ENCODE peak calls at places on chromosomes 16 and 17, in ten cellular contexts. Q is ovary; S is CD4-positive, alpha-beta T cell; A is AG10803; K is left lung; P is endodermal cell; H is GM23338; E is cardiac fibroblast; C is heart right ventricle; N is cardiac muscle cell. Z is an unnamed sample.

GRCh38 chr17:10048951-10049350 is 143.9 kb upstream of the RCVRN start:
- DNase-seq in S (no peak), K (no peak), A (no peak), Q (no peak), H (no peak), N (no peak), E (no peak), C (no peak), P (no peak), Z (no peak)

GRCh38 chr17:44901323-44901965 is 2.2 kb upstream of the EFTUD2 start:
- DNase-seq in Q (no peak), N (no peak), S (no peak), A (peak), K (no peak), H (no peak), P (no peak), C (no peak), E (peak), Z (no peak)

GRCh38 chr17:76873856-76874255 is 5.7 kb downstream of the MGAT5B start:
- DNase-seq in P (no peak), Q (no peak), S (no peak), E (no peak), A (peak), C (no peak), H (no peak), N (no peak), K (no peak), Z (no peak)

GRCh38 chr16:53089434-53090270 is 34.9 kb downstream of the CHD9 start:
- DNase-seq in K (no peak), E (peak), N (no peak), Q (no peak), C (no peak), A (peak), H (peak), S (no peak), P (no peak), Z (no peak)

GRCh38 chr17:57962441-57963148 is 7.4 kb upstream of the CUEDC1 start:
- DNase-seq in Q (no peak), E (no peak), H (no peak), A (no peak), C (no peak), P (peak), S (no peak), N (no peak), K (no peak), Z (no peak)

GRCh38 chr17:81961554-81962498 is 839 bp upstream of the NOTUM start:
- DNase-seq in K (no peak), P (peak), E (no peak), C (no peak), S (no peak), A (no peak), N (no peak), Q (no peak), H (peak), Z (no peak)

GRCh38 chr16:76190480-76190879 is 86.7 kb upstream of the CNTNAP4 start:
- DNase-seq in C (no peak), Q (no peak), A (no peak), H (no peak), E (no peak), S (no peak), K (no peak), P (no peak), N (no peak), Z (no peak)

GRCh38 chr17:17971431-17972125 is 622 bp downstream of the TOM1L2 start:
- DNase-seq in N (peak), S (no peak), E (no peak), A (no peak), Q (peak), C (peak), H (no peak), K (peak), P (no peak), Z (peak)

GRCh38 chr16:2226245-2226793 is 2.9 kb downstream of the E4F1 start:
- DNase-seq in S (no peak), A (no peak), N (no peak), P (no peak), K (no peak), C (no peak), E (no peak), Q (no peak), H (no peak), Z (no peak)

GRCh38 chr16:47734987-47735594 is 274.0 kb downstream of the PHKB start:
- DNase-seq in A (no peak), N (no peak), S (no peak), K (no peak), C (no peak), Q (no peak), P (no peak), E (no peak), H (no peak), Z (peak)

DNA sequence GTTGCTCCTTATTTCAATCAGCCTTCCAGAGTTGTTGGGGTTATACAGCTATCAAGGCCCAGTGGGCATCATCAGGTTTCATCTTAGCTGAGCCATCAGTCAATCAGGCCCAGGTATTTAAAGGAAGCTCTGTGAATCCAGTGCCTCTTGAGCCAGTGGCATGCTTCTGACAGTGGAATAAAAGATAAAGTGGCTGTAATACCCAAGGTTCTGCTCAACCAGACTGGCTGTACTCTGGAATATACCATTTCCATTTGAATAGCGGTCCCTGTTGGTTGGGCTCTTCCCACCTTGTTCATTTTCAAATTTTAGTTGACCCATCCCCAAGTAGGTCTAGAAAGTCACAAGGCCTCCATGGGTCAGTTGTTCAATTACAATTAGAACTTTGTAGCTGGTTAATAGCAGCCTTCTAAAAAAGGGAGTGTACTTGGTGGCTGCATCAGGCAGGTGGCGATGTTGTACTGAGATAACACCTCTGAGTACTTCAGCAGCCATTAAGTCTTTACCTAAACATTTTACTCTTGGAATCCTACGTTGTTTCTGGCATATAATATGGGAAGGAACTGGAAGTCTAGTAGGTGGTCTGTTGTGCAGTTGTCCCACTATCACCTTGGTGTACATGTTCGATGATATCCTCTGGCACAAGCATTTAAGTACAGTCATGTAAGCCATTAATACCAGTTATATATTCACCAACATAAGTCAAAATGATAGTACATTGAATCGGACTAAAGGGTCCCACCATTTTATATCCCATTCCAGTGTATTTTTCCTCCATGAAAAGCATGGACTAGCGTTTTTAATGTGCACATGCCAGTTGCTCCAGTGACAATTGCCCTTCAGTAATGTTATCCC is 294.1 kb downstream of the BCAS3 start:
- DNase-seq in H (peak), E (peak), N (peak), P (peak), C (no peak), K (no peak), S (peak), Q (peak), A (peak), Z (peak)
- TF ChIP-seq CTCF in H (peak), E (peak), N (peak), P (peak), C (peak), K (peak), S (peak), Q (peak), A (peak), Z (peak)

GRCh38 chr16:49061315-49061714 is 220.3 kb downstream of the CBLN1 start:
- DNase-seq in H (no peak), S (no peak), Q (no peak), E (no peak), C (peak), K (no peak), P (no peak), A (no peak), N (no peak), Z (no peak)
- TF ChIP-seq CTCF in H (no peak), S (no peak), Q (no peak), E (no peak), C (no peak), K (no peak), P (no peak), A (no peak), N (no peak), Z (no peak)

GRCh38 chr17:29005562-29005887 is 308 bp downstream of the SEZ6 start:
- DNase-seq in P (no peak), H (no peak), S (no peak), Q (no peak), E (no peak), K (no peak), N (no peak), A (no peak), C (no peak), Z (no peak)

GRCh38 chr17:29007456-29008455 is 1.9 kb upstream of the SEZ6 start:
- DNase-seq in E (peak), Q (no peak), P (no peak), A (peak), K (no peak), C (no peak), H (no peak), N (no peak), S (no peak), Z (no peak)

GRCh38 chr17:29004081-29004692 is 1.6 kb downstream of the SEZ6 start:
- DNase-seq in H (peak), C (no peak), N (peak), A (peak), P (peak), K (no peak), Q (no peak), S (no peak), E (peak), Z (no peak)

GRCh38 chr17:29008591-29008990 is 2.8 kb upstream of the SEZ6 start:
- DNase-seq in H (no peak), E (no peak), K (no peak), Q (no peak), P (no peak), N (no peak), A (no peak), C (no peak), S (no peak), Z (no peak)

DNA sequence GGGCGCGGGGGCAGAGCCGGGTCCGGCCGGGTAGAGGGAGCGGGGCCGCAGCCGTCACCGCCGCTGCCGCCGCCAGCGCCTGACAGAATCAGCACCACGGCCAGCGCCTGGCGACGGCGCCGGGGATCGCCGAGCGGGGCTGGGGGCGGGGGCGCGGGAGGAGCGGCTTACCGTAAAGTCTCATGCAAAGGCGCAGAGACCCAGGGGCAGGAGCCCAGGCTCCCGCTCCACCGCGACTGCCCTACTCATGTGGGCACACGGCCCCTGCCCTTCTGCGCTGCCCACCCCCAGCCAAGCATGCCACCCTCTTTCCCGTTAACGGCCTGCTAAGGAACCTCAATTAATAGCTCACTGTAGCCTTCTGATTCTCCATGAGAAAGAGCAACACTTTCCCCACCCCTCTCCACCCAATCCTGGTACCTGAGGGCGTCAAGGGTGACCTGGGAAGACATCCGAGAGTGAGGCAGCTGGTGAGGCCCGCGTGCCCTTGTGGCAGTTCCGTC is at the start of gene SEZ6:
- DNase-seq in S (peak), K (peak), P (peak), C (peak), Q (peak), H (peak), A (peak), E (peak), N (peak), Z (peak)
- TF ChIP-seq CTCF in S (no peak), K (peak), P (no peak), C (peak), Q (peak), H (no peak), A (no peak), E (no peak), N (no peak), Z (no peak)

GRCh38 chr17:1203967-1204291 is 24.1 kb upstream of the ABR start:
- DNase-seq in H (peak), C (no peak), A (no peak), Q (no peak), P (no peak), N (no peak), S (no peak), E (no peak), K (no peak), Z (no peak)

GRCh38 chr17:1200440-1200839 is 20.7 kb upstream of the ABR start:
- DNase-seq in E (no peak), H (no peak), P (no peak), A (no peak), N (no peak), Q (no peak), C (no peak), S (no peak), K (peak), Z (no peak)

GRCh38 chr17:1201132-1201702 is 21.4 kb upstream of the ABR start:
- DNase-seq in K (peak), N (no peak), P (no peak), S (peak), A (no peak), E (no peak), C (no peak), Q (no peak), H (no peak), Z (no peak)

GRCh38 chr17:1206016-1206787 is 26.4 kb upstream of the ABR start:
- DNase-seq in A (no peak), P (no peak), C (no peak), K (peak), H (no peak), Q (no peak), E (no peak), N (no peak), S (no peak), Z (no peak)

DNA sequence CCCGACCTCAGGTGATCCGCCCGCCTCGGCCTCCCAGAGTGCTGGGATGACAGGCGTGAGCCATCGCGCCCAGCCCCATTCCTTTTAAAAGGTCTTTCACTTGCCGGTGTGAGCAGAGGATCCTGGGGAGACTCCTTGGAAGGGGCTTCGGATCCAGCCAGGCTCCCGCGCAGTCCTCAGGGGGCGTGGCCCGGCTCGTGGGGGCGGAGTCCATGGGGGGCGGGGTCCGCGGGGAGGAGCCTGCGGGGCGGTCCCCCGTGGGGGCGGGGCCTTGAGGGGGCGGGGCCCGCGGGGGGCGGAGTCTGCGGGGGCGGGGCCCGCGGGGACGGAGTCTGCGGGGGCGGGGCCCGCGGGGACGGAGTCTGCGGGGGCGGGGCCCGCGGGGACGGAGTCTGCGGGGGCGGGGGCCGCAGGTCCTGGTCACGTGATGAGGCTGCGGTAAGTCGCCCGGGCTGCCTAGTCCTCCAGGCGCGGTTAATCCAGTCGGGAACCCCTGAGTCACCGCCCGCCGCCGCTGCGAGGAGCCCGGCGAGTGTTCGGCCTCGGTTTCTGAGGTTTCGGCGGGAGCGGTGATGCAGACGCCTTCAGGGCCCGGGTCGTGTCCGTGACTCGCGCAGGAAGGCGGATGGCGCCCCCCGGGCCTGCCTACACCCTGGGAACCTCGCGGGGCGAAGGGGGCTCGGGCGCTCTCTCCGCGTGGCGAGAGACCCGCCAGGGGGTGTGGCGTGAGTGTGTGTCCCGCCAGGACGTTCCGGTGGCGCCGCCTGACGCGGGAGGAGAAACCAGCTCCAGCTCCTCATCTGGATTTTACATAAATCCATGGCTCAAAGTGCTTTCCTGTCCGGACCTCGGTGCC is 23.6 kb upstream of the ABR start:
- DNase-seq in N (peak), Q (peak), P (peak), C (peak), K (peak), S (no peak), E (peak), A (peak), H (peak), Z (no peak)
- TF ChIP-seq CTCF in N (no peak), Q (no peak), P (no peak), C (no peak), K (no peak), S (no peak), E (peak), A (peak), H (no peak), Z (no peak)

GRCh38 chr16:51818342-51818944 is 667.4 kb upstream of the SALL1 start:
- DNase-seq in N (peak), Q (no peak), A (peak), K (no peak), C (no peak), H (peak), P (peak), E (peak), S (no peak), Z (peak)
- TF ChIP-seq CTCF in N (peak), Q (no peak), A (peak), K (peak), C (peak), H (peak), P (peak), E (peak), S (no peak), Z (peak)

Z was measured in Calu3.